ENCODE peak calls at places on chromosomes 7 and 10, in five cellular contexts. T is mesendoderm, X is tibial artery, Y is psoas muscle, C is upper lobe of right lung. S is an unnamed sample.

GRCh38 chr7:138645284-138645683 is 55.9 kb downstream of the SVOPL start:
- DNase-seq in T (peak; percentile 62), X (no peak), C (no peak), Y (no peak), S (no peak)

GRCh38 chr10:112912441-112912911 is 37.6 kb upstream of the TCF7L2 start:
- DNase-seq in Y (no peak), T (peak; percentile 35), X (peak; percentile 6), C (no peak), S (no peak)

GRCh38 chr10:13657184-13657680 is 70.5 kb downstream of the PRPF18 start:
- DNase-seq in Y (no peak), X (no peak), T (no peak), C (no peak), S (no peak)

GRCh38 chr10:91162050-91162494 is 58.4 kb upstream of the PCGF5 start:
- DNase-seq in Y (peak; percentile 28), X (no peak), T (peak; percentile 17), C (no peak), S (no peak)

GRCh38 chr10:118108194-118109026 is 61.7 kb upstream of the RAB11FIP2 start:
- DNase-seq in T (no peak), X (no peak), C (no peak), Y (no peak), S (no peak)

GRCh38 chr10:14688606-14689005 is 86.1 kb downstream of the FAM107B start:
- DNase-seq in X (no peak), C (no peak), T (no peak), Y (no peak), S (no peak)

GRCh38 chr7:21251166-21251806 is 176.6 kb upstream of the SP4 start:
- DNase-seq in C (no peak), Y (no peak), X (no peak), T (no peak), S (no peak)

GRCh38 chr10:75600833-75601232 is 169.4 kb downstream of the LRMDA start:
- DNase-seq in T (no peak), Y (no peak), X (no peak), C (no peak), S (no peak)

GRCh38 chr10:19904202-19904661 is 88.0 kb downstream of the PLXDC2 start:
- DNase-seq in Y (no peak), C (no peak), T (peak; percentile 65), X (no peak), S (peak; percentile 50)

GRCh38 chr10:51206471-51206870 is 132.2 kb downstream of the PRKG1 start:
- DNase-seq in Y (no peak), C (no peak), T (no peak), X (no peak), S (no peak)

GRCh38 chr7:7534031-7534430 is 1.6 kb downstream of the COL28A1 start:
- DNase-seq in Y (no peak), C (no peak), X (no peak), T (no peak), S (no peak)

GRCh38 chr7:47036909-47037308 is 545.0 kb downstream of the TNS3 start:
- DNase-seq in Y (no peak), T (no peak), C (no peak), X (no peak), S (no peak)

GRCh38 chr10:68955414-68955785 is 570 bp upstream of the DDX21 start:
- DNase-seq in T (no peak), X (no peak), C (no peak), Y (no peak), S (no peak)

GRCh38 chr7:157444843-157445135 is 108.0 kb downstream of the DNAJB6 start:
- DNase-seq in T (no peak), C (no peak), X (no peak), Y (no peak), S (peak; percentile 24)

GRCh38 chr7:82507365-82507975 is 63.9 kb upstream of the CACNA2D1 start:
- DNase-seq in C (no peak), Y (no peak), T (peak; percentile 1), X (no peak), S (no peak)

GRCh38 chr7:151132461-151133205 is 34.9 kb downstream of the GBX1 start:
- DNase-seq in X (no peak), T (no peak), C (no peak), Y (no peak), S (peak; percentile 49)

GRCh38 chr10:118241229-118242137 is 100.6 kb downstream of the FAM204A start:
- DNase-seq in C (peak; percentile 76), T (peak; percentile 77), X (peak; percentile 87), Y (peak; percentile 72), S (peak; percentile 77)

GRCh38 chr10:130652544-130652943 is 516.4 kb downstream of the GLRX3 start:
- DNase-seq in T (peak; percentile 43), Y (no peak), C (no peak), X (no peak), S (no peak)

GRCh38 chr7:102872460-102872859 is 40.3 kb upstream of the LRRC17 start:
- DNase-seq in T (no peak), C (no peak), X (no peak), Y (no peak), S (no peak)

GRCh38 chr7:47091141-47091540 is 490.8 kb downstream of the TNS3 start:
- DNase-seq in Y (no peak), X (no peak), T (peak; percentile 29), C (no peak), S (no peak)

GRCh38 chr10:50293508-50294320 is 42.4 kb upstream of the ASAH2 start:
- DNase-seq in Y (no peak), C (no peak), T (no peak), X (no peak), S (no peak)

GRCh38 chr7:92910076-92910475 is 73.7 kb upstream of the CDK6 start:
- DNase-seq in C (no peak), X (no peak), T (no peak), Y (no peak), S (no peak)

GRCh38 chr10:99612167-99612831 is 7.9 kb downstream of the SLC25A28 start:
- DNase-seq in Y (no peak), C (no peak), X (no peak), T (peak; percentile 82), S (no peak)

GRCh38 chr10:124500767-124501166 is 39.1 kb downstream of the LHPP start:
- DNase-seq in T (no peak), X (no peak), C (no peak), Y (no peak), S (no peak)

GRCh38 chr10:114551310-114551972 is 106.6 kb downstream of the ABLIM1 start:
- DNase-seq in T (peak; percentile 13), C (peak; percentile 78), Y (peak; percentile 32), X (no peak), S (no peak)

GRCh38 chr7:79691094-79691493 is 237.6 kb upstream of the MAGI2 start:
- DNase-seq in T (no peak), C (no peak), Y (no peak), X (no peak), S (no peak)

GRCh38 chr7:30564243-30564892 is 30.3 kb upstream of the GARS1 start:
- DNase-seq in T (peak; percentile 91), C (peak; percentile 81), X (peak; percentile 85), Y (peak; percentile 77), S (peak; percentile 85)

GRCh38 chr10:115001506-115002381 is 63.7 kb downstream of the TRUB1 start:
- DNase-seq in C (no peak), Y (peak; percentile 18), X (no peak), T (no peak), S (peak; percentile 58)

GRCh38 chr7:147412782-147413186 is 1177.8 kb upstream of the C7orf33 start:
- DNase-seq in T (no peak), X (no peak), C (no peak), Y (no peak), S (no peak)

GRCh38 chr7:132103718-132104117 is 472.6 kb downstream of the PLXNA4 start:
- DNase-seq in Y (no peak), T (no peak), C (no peak), X (no peak), S (no peak)

GRCh38 chr7:155533827-155534690 is 12.3 kb downstream of the CNPY1 start:
- DNase-seq in X (no peak), C (peak; percentile 57), T (peak; percentile 78), Y (no peak), S (no peak)

GRCh38 chr7:155534691-155535090 is 11.7 kb downstream of the CNPY1 start:
- DNase-seq in C (peak; percentile 49), T (no peak), X (no peak), Y (no peak), S (peak; percentile 51)

GRCh38 chr7:155533120-155533826 is 13.1 kb downstream of the CNPY1 start:
- DNase-seq in T (no peak), Y (no peak), X (no peak), C (peak; percentile 63), S (peak; percentile 73)

GRCh38 chr7:155531686-155532085 is 14.7 kb downstream of the CNPY1 start:
- DNase-seq in T (no peak), C (peak; percentile 65), Y (no peak), X (peak; percentile 32), S (no peak)

DNA sequence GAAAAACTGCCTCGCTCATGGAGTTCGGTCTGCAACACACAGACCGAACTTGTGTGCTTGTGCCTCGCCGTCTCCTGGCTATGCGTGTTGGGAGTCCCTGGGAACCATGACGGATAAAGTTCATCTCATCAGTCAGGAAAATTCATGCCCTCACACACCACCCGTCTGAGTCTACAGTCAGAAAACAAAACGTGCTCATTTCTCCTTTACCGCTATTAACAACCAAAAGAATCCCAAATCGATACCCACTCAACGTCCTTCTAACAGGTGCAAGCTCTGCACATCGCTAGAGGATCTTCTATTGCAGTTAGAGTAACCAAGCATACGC is 13.6 kb downstream of the CNPY1 start:
- DNase-seq in C (no peak), T (no peak), X (peak; percentile 11), Y (no peak), S (no peak)
- H3K4me3 ChIP-seq in C (no peak overlapping the region), T (no peak overlapping the region), X (no peak overlapping the region), Y (peak overlapping the region; percentile 43), S (no peak overlapping the region)

GRCh38 chr7:142697270-142697669 is 52.0 kb upstream of the PRSS1 start:
- DNase-seq in Y (no peak), C (no peak), T (peak; percentile 79), X (no peak), S (no peak)
- H3K27ac ChIP-seq in Y (no peak overlapping the region), C (no peak overlapping the region), T (peak overlapping the region; percentile 66), X (no peak overlapping the region), S (no peak overlapping the region)

DNA sequence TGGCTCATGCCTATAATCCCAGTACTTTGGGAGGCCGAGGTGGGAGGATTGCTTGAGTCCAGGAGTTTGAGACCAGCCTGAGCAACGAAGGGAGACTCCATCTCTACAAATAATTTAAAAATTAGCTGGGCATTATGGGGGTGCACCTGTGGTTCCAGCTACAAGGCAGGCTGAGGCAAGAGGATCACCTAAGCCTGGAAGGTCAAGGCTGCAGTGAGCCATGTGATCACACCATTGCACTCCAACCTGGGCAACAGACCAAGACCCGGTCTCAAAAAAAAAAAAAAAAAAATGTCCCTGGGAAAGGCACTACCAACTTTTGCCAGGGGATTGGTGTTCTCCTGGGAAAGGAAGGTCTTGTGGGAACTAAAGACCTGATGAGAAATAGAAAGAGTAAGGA is 134.2 kb upstream of the AUTS2 start:
- DNase-seq in C (no peak), T (no peak), Y (no peak), X (no peak), S (no peak)
- H3K4me3 ChIP-seq in C (no peak overlapping the region), T (no peak overlapping the region), Y (no peak overlapping the region), X (no peak overlapping the region), S (no peak overlapping the region)

DNA sequence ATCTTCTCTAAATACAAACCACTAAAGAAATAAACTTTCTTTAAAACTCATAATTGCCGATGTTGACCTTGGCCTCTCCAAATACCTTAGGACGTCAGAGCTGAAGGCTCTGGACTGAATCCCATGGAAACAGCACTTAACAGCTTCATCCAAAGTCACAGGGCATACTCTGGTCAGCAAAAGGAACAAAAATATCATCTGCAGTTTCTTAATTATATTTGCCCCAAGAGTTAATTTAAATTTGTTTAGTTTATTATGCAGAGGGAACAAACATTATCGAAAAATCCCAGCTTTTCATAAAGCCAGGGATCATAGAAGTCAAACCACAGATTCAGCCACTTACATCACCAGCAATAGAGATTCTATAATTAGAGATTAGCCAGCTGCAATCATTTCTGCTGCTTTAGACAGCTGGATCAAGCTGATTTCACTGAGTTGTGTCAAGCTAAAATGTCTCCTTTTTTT is 20.5 kb upstream of the FAM13C start:
- DNase-seq in Y (no peak), C (no peak), T (no peak), X (no peak), S (no peak)
- H3K27ac ChIP-seq in Y (peak overlapping the region; percentile 48), C (peak overlapping the region; percentile 61), T (no peak overlapping the region), X (peak overlapping the region; percentile 64), S (peak overlapping the region; percentile 87)

S was measured in aorta.